ENCODE peak calls at places on chromosomes 4 and X, in eight cellular contexts. A, S, X, F, T, N, Q and P are unnamed samples.

GRCh38 chr4:24924309-24924781 is 11.5 kb upstream of the CCDC149 start:
- DNase-seq in A (no peak), S (no peak), X (no peak), F (peak), T (no peak), N (no peak), Q (no peak), P (no peak)

GRCh38 chr4:183444953-183445543 is 612 bp downstream of the CDKN2AIP start:
- DNase-seq in A (peak), S (peak), X (peak), F (no peak), T (peak), N (no peak), Q (no peak), P (no peak)

GRCh38 chrX:108224218-108224617 is 132.6 kb downstream of the ATG4A start:
- DNase-seq in A (no peak), S (no peak), X (no peak), F (no peak), T (no peak), N (no peak), Q (peak), P (no peak)

GRCh38 chrX:123736333-123736921 is 3.6 kb upstream of the THOC2 start:
- DNase-seq in A (no peak), S (no peak), X (no peak), F (peak), T (no peak), N (no peak), Q (no peak), P (no peak)

GRCh38 chr4:152172146-152172545 is 363.7 kb downstream of the FBXW7 start:
- DNase-seq in A (no peak), S (no peak), X (no peak), F (no peak), T (no peak), N (no peak), Q (no peak), P (no peak)

GRCh38 chr4:183618681-183619080 is 40.3 kb downstream of the RWDD4 start:
- DNase-seq in A (no peak), S (no peak), X (no peak), F (peak), T (no peak), N (no peak), Q (no peak), P (no peak)

GRCh38 chr4:158004101-158004500 is 168.7 kb downstream of the GASK1B start:
- DNase-seq in A (no peak), S (no peak), X (no peak), F (no peak), T (no peak), N (no peak), Q (no peak), P (no peak)

GRCh38 chrX:110045988-110046387 is 43.1 kb downstream of the TMEM164 start:
- DNase-seq in A (peak), S (peak), X (no peak), F (peak), T (no peak), N (no peak), Q (no peak), P (no peak)

GRCh38 chrX:150984164-150984824 is 1.2 kb downstream of the HMGB3 start:
- DNase-seq in A (no peak), S (no peak), X (no peak), F (no peak), T (peak), N (no peak), Q (no peak), P (no peak)

GRCh38 chr4:92232566-92232965 is 71.2 kb upstream of the GRID2 start:
- DNase-seq in A (no peak), S (no peak), X (no peak), F (peak), T (no peak), N (no peak), Q (no peak), P (no peak)

GRCh38 chrX:110795645-110796510 is at the start of gene CHRDL1:
- DNase-seq in A (peak), S (peak), X (peak), F (peak), T (no peak), N (no peak), Q (peak), P (peak)

GRCh38 chrX:806586-806985 is 176.0 kb downstream of the SHOX start:
- DNase-seq in A (no peak), S (no peak), X (no peak), F (no peak), T (no peak), N (no peak), Q (no peak), P (no peak)

GRCh38 chr4:173247316-173247715 is 78.7 kb downstream of the GALNT7 start:
- DNase-seq in A (peak), S (no peak), X (no peak), F (no peak), T (no peak), N (no peak), Q (no peak), P (no peak)

GRCh38 chr4:108849611-108850406 is 87.0 kb upstream of the ETNPPL start:
- DNase-seq in A (no peak), S (no peak), X (no peak), F (peak), T (no peak), N (peak), Q (no peak), P (no peak)

GRCh38 chr4:1369484-1370079 is 22.6 kb downstream of the UVSSA start:
- DNase-seq in A (no peak), S (no peak), X (no peak), F (no peak), T (no peak), N (no peak), Q (no peak), P (no peak)

GRCh38 chrX:12657881-12658280 is 133.3 kb upstream of the PRPS2 start:
- DNase-seq in A (no peak), S (no peak), X (no peak), F (no peak), T (no peak), N (no peak), Q (no peak), P (no peak)

GRCh38 chr4:142743071-142743825 is 102.9 kb downstream of the INPP4B start:
- DNase-seq in A (no peak), S (no peak), X (no peak), F (peak), T (no peak), N (no peak), Q (no peak), P (no peak)

GRCh38 chrX:142040906-142041305 is 137.2 kb downstream of the MAGEC1 start:
- DNase-seq in A (no peak), S (no peak), X (no peak), F (no peak), T (no peak), N (no peak), Q (no peak), P (no peak)

GRCh38 chr4:3255611-3256186 is 6.7 kb downstream of the MSANTD1 start:
- DNase-seq in A (no peak), S (no peak), X (peak), F (no peak), T (no peak), N (no peak), Q (no peak), P (peak)

GRCh38 chr4:14607578-14607977 is 394.7 kb upstream of the CPEB2 start:
- DNase-seq in A (no peak), S (no peak), X (no peak), F (peak), T (no peak), N (no peak), Q (no peak), P (no peak)